ENCODE peak calls at places on chromosomes 1 and 21, in four cellular contexts. H, C, E and P are unnamed samples.

GRCh38 chr1:225995919-225996864 is 3.0 kb downstream of the SDE2 start:
- DNase-seq in H (peak), C (no peak), E (no peak), P (no peak)

GRCh38 chr1:34268311-34269042 is 91.8 kb downstream of the C1orf94 start:
- DNase-seq in H (no peak), C (peak), E (no peak), P (no peak)

GRCh38 chr21:35664683-35665082 is 395.6 kb downstream of the SETD4 start:
- DNase-seq in H (no peak), C (no peak), E (peak), P (peak)

GRCh38 chr1:45334308-45335245 is 5.4 kb upstream of the TOE1 start:
- DNase-seq in H (no peak), C (no peak), E (no peak), P (no peak)

GRCh38 chr1:15489052-15489736 is 13.3 kb downstream of the CELA2B start:
- DNase-seq in H (no peak), C (no peak), E (no peak), P (no peak)

GRCh38 chr1:64220241-64220640 is 16.8 kb downstream of the UBE2U start:
- DNase-seq in H (no peak), C (no peak), E (no peak), P (no peak)

GRCh38 chr1:114274621-114275317 is 121.1 kb upstream of the SYT6 start:
- DNase-seq in H (no peak), C (no peak), E (no peak), P (no peak)

GRCh38 chr1:48228156-48228555 is 5.6 kb downstream of the SLC5A9 start:
- DNase-seq in H (no peak), C (peak), E (peak), P (no peak)

GRCh38 chr1:222279591-222279990 is 268.3 kb downstream of the HHIPL2 start:
- DNase-seq in H (no peak), C (no peak), E (no peak), P (no peak)

GRCh38 chr1:213268221-213268620 is 217.2 kb downstream of the RPS6KC1 start:
- DNase-seq in H (no peak), C (no peak), E (no peak), P (no peak)

GRCh38 chr1:155909894-155910293 is 1.3 kb downstream of the RIT1 start:
- DNase-seq in H (peak), C (no peak), E (no peak), P (no peak)

GRCh38 chr1:48492392-48492791 is 20.4 kb upstream of the SPATA6 start:
- DNase-seq in H (no peak), C (no peak), E (no peak), P (no peak)

GRCh38 chr1:43316738-43317520 is 16.1 kb downstream of the TIE1 start:
- DNase-seq in H (no peak), C (no peak), E (no peak), P (no peak)

GRCh38 chr1:32372149-32372756 is 9.9 kb downstream of the TSSK3 start:
- DNase-seq in H (no peak), C (no peak), E (no peak), P (peak)

GRCh38 chr1:152786077-152786476 is at the start of gene LCE1E:
- DNase-seq in H (no peak), C (no peak), E (no peak), P (no peak)

GRCh38 chr1:15400627-15401026 is 9.1 kb upstream of the EFHD2 start:
- DNase-seq in H (no peak), C (no peak), E (no peak), P (no peak)

GRCh38 chr21:34612557-34612956 is 2.4 kb downstream of the RCAN1 start:
- DNase-seq in H (peak), C (no peak), E (no peak), P (no peak)

DNA sequence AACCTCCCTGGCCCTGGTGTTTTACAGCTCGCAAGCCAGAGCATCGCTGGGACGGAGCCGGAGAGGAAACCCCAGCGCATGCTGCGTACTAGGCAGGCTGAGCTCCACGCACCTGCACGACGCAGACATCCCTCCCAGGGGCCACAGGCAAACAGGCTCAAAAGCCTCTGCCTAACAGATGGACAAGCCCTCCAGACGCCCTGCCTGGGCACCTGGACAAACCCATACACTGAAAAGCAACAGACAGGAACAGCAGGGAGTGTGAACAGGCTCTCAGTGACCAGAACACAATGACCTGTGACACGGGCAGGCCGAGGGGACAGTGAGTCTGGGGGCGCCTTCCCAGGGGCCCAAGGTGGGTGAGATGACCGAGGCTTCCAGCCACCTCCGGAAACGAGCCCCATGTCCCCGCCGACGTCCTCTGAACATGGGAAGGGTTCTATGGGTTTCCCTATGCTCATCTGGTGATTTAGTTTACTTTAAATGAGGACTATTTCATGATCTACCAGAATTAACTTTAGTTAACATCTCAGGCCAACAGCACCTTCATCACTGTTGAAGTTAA is 40.3 kb downstream of the NPHP4 start:
- DNase-seq in H (no peak), C (no peak), E (no peak), P (no peak)
- TF ChIP-seq CREB1 in H (no peak), C (no peak), E (no peak), P (no peak)

GRCh38 chr1:37661401-37661800 is 26.7 kb upstream of the RSPO1 start:
- DNase-seq in H (no peak), C (no peak), E (no peak), P (no peak)
- H2AFZ ChIP-seq in H (no peak), C (no peak), E (no peak), P (no peak)

GRCh38 chr1:97895278-97895677 is 25.6 kb downstream of the DPYD start:
- DNase-seq in H (no peak), C (no peak), E (no peak), P (no peak)

GRCh38 chr1:97902067-97902466 is 18.8 kb downstream of the DPYD start:
- DNase-seq in H (no peak), C (no peak), E (no peak), P (no peak)

GRCh38 chr1:97901017-97901658 is 19.7 kb downstream of the DPYD start:
- DNase-seq in H (no peak), C (no peak), E (no peak), P (no peak)

GRCh38 chr1:97903626-97904025 is 17.2 kb downstream of the DPYD start:
- DNase-seq in H (no peak), C (no peak), E (no peak), P (no peak)

GRCh38 chr1:97898948-97899347 is 21.9 kb downstream of the DPYD start:
- DNase-seq in H (no peak), C (no peak), E (no peak), P (no peak)
- H3K9ac ChIP-seq in H (no peak), C (no peak), E (no peak), P (no peak)

GRCh38 chr1:158330390-158330789 is 941 bp downstream of the CD1B start:
- DNase-seq in H (no peak), C (no peak), E (no peak), P (no peak)

GRCh38 chr1:158328424-158328823 is 2.9 kb downstream of the CD1B start:
- DNase-seq in H (no peak), C (no peak), E (no peak), P (no peak)

GRCh38 chr1:158331431-158331830 is at the start of gene CD1B:
- DNase-seq in H (no peak), C (no peak), E (no peak), P (no peak)

GRCh38 chr1:158329300-158329699 is 2.0 kb downstream of the CD1B start:
- DNase-seq in H (no peak), C (no peak), E (no peak), P (no peak)

GRCh38 chr1:158329807-158330206 is 1.5 kb downstream of the CD1B start:
- DNase-seq in H (no peak), C (no peak), E (no peak), P (no peak)
- TF ChIP-seq CREB1 in H (no peak), C (no peak), E (no peak), P (no peak)